ENCODE peak calls at places on chromosomes 11 and 22, in eight cellular contexts. One of them, this sample, is unnamed.

GRCh38 chr11:120272303-120272702 is 32.4 kb downstream of the POU2F3 start:
- DNase-seq in hippocampal formation: no peak
- DNase-seq in stimulated activated CD4-positive, alpha-beta T cell treated with anti-CD3 and anti-CD28 coated beads, Interleukin-4, amount 100 ng/mL, for 48 hours: no peak
- DNase-seq in NCI-H774: no peak
- DNase-seq in tibial artery: no peak
- DNase-seq in NCI-H187: no peak
- DNase-seq in progenitor cell of endocrine pancreas: no peak
- DNase-seq in Ammon's horn: no peak
- DNase-seq in this sample: no peak

GRCh38 chr11:44708063-44708462 is 18.7 kb upstream of the TSPAN18 start:
- DNase-seq in hippocampal formation: no peak
- DNase-seq in stimulated activated CD4-positive, alpha-beta T cell treated with anti-CD3 and anti-CD28 coated beads, Interleukin-4, amount 100 ng/mL, for 48 hours: no peak
- DNase-seq in NCI-H774: no peak
- DNase-seq in tibial artery: no peak
- DNase-seq in NCI-H187: no peak
- DNase-seq in progenitor cell of endocrine pancreas: no peak
- DNase-seq in Ammon's horn: no peak
- DNase-seq in this sample: no peak

GRCh38 chr11:85875505-85875904 is 20.3 kb downstream of the CCDC83 start:
- DNase-seq in hippocampal formation: no peak
- DNase-seq in stimulated activated CD4-positive, alpha-beta T cell treated with anti-CD3 and anti-CD28 coated beads, Interleukin-4, amount 100 ng/mL, for 48 hours: no peak
- DNase-seq in NCI-H774: no peak
- DNase-seq in tibial artery: no peak
- DNase-seq in NCI-H187: no peak
- DNase-seq in progenitor cell of endocrine pancreas: no peak
- DNase-seq in Ammon's horn: no peak
- DNase-seq in this sample: no peak

GRCh38 chr11:72848846-72849466 is 34.7 kb downstream of the ATG16L2 start:
- DNase-seq in hippocampal formation: no peak
- DNase-seq in stimulated activated CD4-positive, alpha-beta T cell treated with anti-CD3 and anti-CD28 coated beads, Interleukin-4, amount 100 ng/mL, for 48 hours: no peak
- DNase-seq in NCI-H774: no peak
- DNase-seq in tibial artery: no peak
- DNase-seq in NCI-H187: no peak
- DNase-seq in progenitor cell of endocrine pancreas: no peak
- DNase-seq in Ammon's horn: no peak
- DNase-seq in this sample: no peak

GRCh38 chr22:23180893-23181762 is 819 bp downstream of the BCR start:
- DNase-seq in hippocampal formation: no peak
- DNase-seq in stimulated activated CD4-positive, alpha-beta T cell treated with anti-CD3 and anti-CD28 coated beads, Interleukin-4, amount 100 ng/mL, for 48 hours: peak
- DNase-seq in NCI-H774: no peak
- DNase-seq in tibial artery: peak
- DNase-seq in NCI-H187: no peak
- DNase-seq in progenitor cell of endocrine pancreas: no peak
- DNase-seq in Ammon's horn: no peak
- DNase-seq in this sample: peak

GRCh38 chr11:128684582-128685382 is 9.1 kb upstream of the FLI1 start:
- DNase-seq in hippocampal formation: no peak
- DNase-seq in stimulated activated CD4-positive, alpha-beta T cell treated with anti-CD3 and anti-CD28 coated beads, Interleukin-4, amount 100 ng/mL, for 48 hours: no peak
- DNase-seq in NCI-H774: no peak
- DNase-seq in tibial artery: no peak
- DNase-seq in NCI-H187: no peak
- DNase-seq in progenitor cell of endocrine pancreas: no peak
- DNase-seq in Ammon's horn: no peak
- DNase-seq in this sample: no peak

GRCh38 chr11:68436162-68436888 is 24.2 kb upstream of the PPP6R3 start:
- DNase-seq in hippocampal formation: no peak
- DNase-seq in stimulated activated CD4-positive, alpha-beta T cell treated with anti-CD3 and anti-CD28 coated beads, Interleukin-4, amount 100 ng/mL, for 48 hours: no peak
- DNase-seq in NCI-H774: no peak
- DNase-seq in tibial artery: no peak
- DNase-seq in NCI-H187: no peak
- DNase-seq in progenitor cell of endocrine pancreas: no peak
- DNase-seq in Ammon's horn: no peak
- DNase-seq in this sample: no peak

GRCh38 chr11:117933930-117934329 is 4.7 kb upstream of the TMPRSS13 start:
- DNase-seq in hippocampal formation: no peak
- DNase-seq in stimulated activated CD4-positive, alpha-beta T cell treated with anti-CD3 and anti-CD28 coated beads, Interleukin-4, amount 100 ng/mL, for 48 hours: no peak
- DNase-seq in NCI-H774: no peak
- DNase-seq in tibial artery: peak
- DNase-seq in NCI-H187: no peak
- DNase-seq in progenitor cell of endocrine pancreas: no peak
- DNase-seq in Ammon's horn: no peak
- DNase-seq in this sample: no peak

GRCh38 chr11:76185511-76185910 is 20.8 kb downstream of the WNT11 start:
- DNase-seq in hippocampal formation: no peak
- DNase-seq in stimulated activated CD4-positive, alpha-beta T cell treated with anti-CD3 and anti-CD28 coated beads, Interleukin-4, amount 100 ng/mL, for 48 hours: no peak
- DNase-seq in NCI-H774: no peak
- DNase-seq in tibial artery: peak
- DNase-seq in NCI-H187: no peak
- DNase-seq in progenitor cell of endocrine pancreas: no peak
- DNase-seq in Ammon's horn: no peak
- DNase-seq in this sample: no peak

GRCh38 chr11:92225206-92225562 is 566 bp downstream of the FAT3 start:
- DNase-seq in hippocampal formation: no peak
- DNase-seq in stimulated activated CD4-positive, alpha-beta T cell treated with anti-CD3 and anti-CD28 coated beads, Interleukin-4, amount 100 ng/mL, for 48 hours: no peak
- DNase-seq in NCI-H774: no peak
- DNase-seq in tibial artery: peak
- DNase-seq in NCI-H187: no peak
- DNase-seq in progenitor cell of endocrine pancreas: no peak
- DNase-seq in Ammon's horn: peak
- DNase-seq in this sample: no peak

GRCh38 chr11:47617417-47617809 is 23.2 kb upstream of the C1QTNF4 start:
- DNase-seq in hippocampal formation: no peak
- DNase-seq in stimulated activated CD4-positive, alpha-beta T cell treated with anti-CD3 and anti-CD28 coated beads, Interleukin-4, amount 100 ng/mL, for 48 hours: no peak
- DNase-seq in NCI-H774: no peak
- DNase-seq in tibial artery: no peak
- DNase-seq in NCI-H187: no peak
- DNase-seq in progenitor cell of endocrine pancreas: no peak
- DNase-seq in Ammon's horn: no peak
- DNase-seq in this sample: no peak

This sample was measured in stimulated activated naive CD4-positive, alpha-beta T cell treated with Interleukin-2 at 50 U/mL for 16 hours.